ENCODE peak calls at places on chromosomes 4 and X, in seven cellular contexts. One of them, this sample, is unnamed.

GRCh38 chr4:7852568-7853185 is 87.0 kb downstream of the AFAP1 start:
- DNase-seq in ovary: no peak
- DNase-seq in fibroblast of the conjunctiva: no peak
- DNase-seq in aorta: no peak
- DNase-seq in stimulated activated naive CD4-positive, alpha-beta T cell treated with Interleukin-2 at 50 U/mL for 16 hours: peak; percentile 13
- DNase-seq in NCI-H2171: no peak
- DNase-seq in MV-4-11: no peak
- DNase-seq in this sample: no peak

GRCh38 chr4:136731025-136731424 is 801.3 kb downstream of the PCDH18 start:
- DNase-seq in aorta: no peak
- DNase-seq in fibroblast of the conjunctiva: no peak
- DNase-seq in stimulated activated naive CD4-positive, alpha-beta T cell treated with Interleukin-2 at 50 U/mL for 16 hours: no peak
- DNase-seq in ovary: no peak
- DNase-seq in MV-4-11: no peak
- DNase-seq in NCI-H2171: no peak
- DNase-seq in this sample: no peak

GRCh38 chr4:147006229-147006628 is 60.6 kb upstream of the TTC29 start:
- DNase-seq in NCI-H2171: no peak
- DNase-seq in ovary: no peak
- DNase-seq in fibroblast of the conjunctiva: no peak
- DNase-seq in aorta: no peak
- DNase-seq in stimulated activated naive CD4-positive, alpha-beta T cell treated with Interleukin-2 at 50 U/mL for 16 hours: no peak
- DNase-seq in MV-4-11: no peak
- DNase-seq in this sample: no peak

GRCh38 chrX:24423960-24424359 is 41.1 kb upstream of the PDK3 start:
- DNase-seq in aorta: no peak
- DNase-seq in NCI-H2171: no peak
- DNase-seq in stimulated activated naive CD4-positive, alpha-beta T cell treated with Interleukin-2 at 50 U/mL for 16 hours: no peak
- DNase-seq in MV-4-11: peak; percentile 3
- DNase-seq in ovary: no peak
- DNase-seq in fibroblast of the conjunctiva: no peak
- DNase-seq in this sample: no peak

GRCh38 chr4:13378973-13379759 is 105.0 kb downstream of the RAB28 start:
- DNase-seq in fibroblast of the conjunctiva: no peak
- DNase-seq in aorta: no peak
- DNase-seq in NCI-H2171: no peak
- DNase-seq in stimulated activated naive CD4-positive, alpha-beta T cell treated with Interleukin-2 at 50 U/mL for 16 hours: no peak
- DNase-seq in MV-4-11: peak; percentile 44
- DNase-seq in ovary: no peak
- DNase-seq in this sample: no peak

GRCh38 chr4:128517739-128518510 is 230.3 kb upstream of the PGRMC2 start:
- DNase-seq in MV-4-11: peak; percentile 99
- DNase-seq in ovary: peak; percentile 61
- DNase-seq in NCI-H2171: no peak
- DNase-seq in stimulated activated naive CD4-positive, alpha-beta T cell treated with Interleukin-2 at 50 U/mL for 16 hours: no peak
- DNase-seq in aorta: peak; percentile 84
- DNase-seq in fibroblast of the conjunctiva: peak; percentile 98
- DNase-seq in this sample: peak; percentile 11

GRCh38 chr4:123520376-123520775 is 123.8 kb downstream of the SPRY1 start:
- DNase-seq in MV-4-11: no peak
- DNase-seq in stimulated activated naive CD4-positive, alpha-beta T cell treated with Interleukin-2 at 50 U/mL for 16 hours: no peak
- DNase-seq in aorta: no peak
- DNase-seq in fibroblast of the conjunctiva: no peak
- DNase-seq in ovary: no peak
- DNase-seq in NCI-H2171: no peak
- DNase-seq in this sample: no peak

GRCh38 chrX:135383249-135383648 is 38.5 kb upstream of the SMIM10L2A start:
- DNase-seq in stimulated activated naive CD4-positive, alpha-beta T cell treated with Interleukin-2 at 50 U/mL for 16 hours: no peak
- DNase-seq in fibroblast of the conjunctiva: no peak
- DNase-seq in aorta: no peak
- DNase-seq in MV-4-11: no peak
- DNase-seq in NCI-H2171: no peak
- DNase-seq in ovary: no peak
- DNase-seq in this sample: no peak

GRCh38 chr4:11700751-11701226 is 272.1 kb upstream of the HS3ST1 start:
- DNase-seq in NCI-H2171: no peak
- DNase-seq in aorta: no peak
- DNase-seq in fibroblast of the conjunctiva: no peak
- DNase-seq in ovary: no peak
- DNase-seq in MV-4-11: no peak
- DNase-seq in stimulated activated naive CD4-positive, alpha-beta T cell treated with Interleukin-2 at 50 U/mL for 16 hours: no peak
- DNase-seq in this sample: no peak

GRCh38 chr4:177427097-177427665 is 15.1 kb downstream of the AGA start:
- DNase-seq in MV-4-11: peak; percentile 32
- DNase-seq in fibroblast of the conjunctiva: no peak
- DNase-seq in NCI-H2171: no peak
- DNase-seq in aorta: no peak
- DNase-seq in stimulated activated naive CD4-positive, alpha-beta T cell treated with Interleukin-2 at 50 U/mL for 16 hours: no peak
- DNase-seq in ovary: no peak
- DNase-seq in this sample: no peak

GRCh38 chr4:88286897-88287296 is 2.5 kb upstream of the PPM1K start:
- DNase-seq in stimulated activated naive CD4-positive, alpha-beta T cell treated with Interleukin-2 at 50 U/mL for 16 hours: no peak
- DNase-seq in NCI-H2171: no peak
- DNase-seq in MV-4-11: no peak
- DNase-seq in fibroblast of the conjunctiva: no peak
- DNase-seq in aorta: no peak
- DNase-seq in ovary: no peak
- DNase-seq in this sample: no peak

GRCh38 chrX:150688911-150689451 is 4.2 kb upstream of the MTMR1 start:
- DNase-seq in ovary: no peak
- DNase-seq in stimulated activated naive CD4-positive, alpha-beta T cell treated with Interleukin-2 at 50 U/mL for 16 hours: no peak
- DNase-seq in fibroblast of the conjunctiva: peak; percentile 67
- DNase-seq in MV-4-11: no peak
- DNase-seq in aorta: no peak
- DNase-seq in NCI-H2171: no peak
- DNase-seq in this sample: no peak

GRCh38 chr4:179595671-179596410 is 2153.6 kb upstream of the AGA start:
- DNase-seq in MV-4-11: peak; percentile 83
- DNase-seq in stimulated activated naive CD4-positive, alpha-beta T cell treated with Interleukin-2 at 50 U/mL for 16 hours: no peak
- DNase-seq in fibroblast of the conjunctiva: peak; percentile 4
- DNase-seq in aorta: no peak
- DNase-seq in NCI-H2171: no peak
- DNase-seq in ovary: no peak
- DNase-seq in this sample: no peak

GRCh38 chr4:112411781-112412281 is 104.1 kb downstream of the NEUROG2 start:
- DNase-seq in fibroblast of the conjunctiva: no peak
- DNase-seq in stimulated activated naive CD4-positive, alpha-beta T cell treated with Interleukin-2 at 50 U/mL for 16 hours: no peak
- DNase-seq in MV-4-11: no peak
- DNase-seq in NCI-H2171: no peak
- DNase-seq in aorta: no peak
- DNase-seq in ovary: no peak
- DNase-seq in this sample: no peak

GRCh38 chr4:142475663-142476062 is 370.4 kb downstream of the INPP4B start:
- DNase-seq in stimulated activated naive CD4-positive, alpha-beta T cell treated with Interleukin-2 at 50 U/mL for 16 hours: no peak
- DNase-seq in fibroblast of the conjunctiva: no peak
- DNase-seq in MV-4-11: no peak
- DNase-seq in aorta: no peak
- DNase-seq in ovary: no peak
- DNase-seq in NCI-H2171: no peak
- DNase-seq in this sample: no peak

GRCh38 chr4:15652191-15652590 is 3.0 kb downstream of the FBXL5 start:
- DNase-seq in NCI-H2171: no peak
- DNase-seq in fibroblast of the conjunctiva: no peak
- DNase-seq in ovary: no peak
- DNase-seq in stimulated activated naive CD4-positive, alpha-beta T cell treated with Interleukin-2 at 50 U/mL for 16 hours: no peak
- DNase-seq in MV-4-11: no peak
- DNase-seq in aorta: no peak
- DNase-seq in this sample: no peak

GRCh38 chrX:8864151-8864550 is 63.0 kb upstream of the FAM9A start:
- DNase-seq in ovary: no peak
- DNase-seq in fibroblast of the conjunctiva: no peak
- DNase-seq in aorta: no peak
- DNase-seq in NCI-H2171: no peak
- DNase-seq in stimulated activated naive CD4-positive, alpha-beta T cell treated with Interleukin-2 at 50 U/mL for 16 hours: no peak
- DNase-seq in MV-4-11: no peak
- DNase-seq in this sample: no peak

GRCh38 chr4:184536881-184537248 is 62.5 kb upstream of the IRF2 start:
- DNase-seq in stimulated activated naive CD4-positive, alpha-beta T cell treated with Interleukin-2 at 50 U/mL for 16 hours: no peak
- DNase-seq in MV-4-11: no peak
- DNase-seq in ovary: no peak
- DNase-seq in fibroblast of the conjunctiva: no peak
- DNase-seq in NCI-H2171: no peak
- DNase-seq in aorta: no peak
- DNase-seq in this sample: peak; percentile 33

GRCh38 chr4:148163011-148163410 is 279.2 kb downstream of the NR3C2 start:
- DNase-seq in aorta: no peak
- DNase-seq in ovary: no peak
- DNase-seq in fibroblast of the conjunctiva: no peak
- DNase-seq in stimulated activated naive CD4-positive, alpha-beta T cell treated with Interleukin-2 at 50 U/mL for 16 hours: no peak
- DNase-seq in MV-4-11: no peak
- DNase-seq in NCI-H2171: no peak
- DNase-seq in this sample: no peak

GRCh38 chrX:63430026-63430425 is 78.9 kb upstream of the SPIN4 start:
- DNase-seq in fibroblast of the conjunctiva: no peak
- DNase-seq in ovary: no peak
- DNase-seq in stimulated activated naive CD4-positive, alpha-beta T cell treated with Interleukin-2 at 50 U/mL for 16 hours: no peak
- DNase-seq in NCI-H2171: no peak
- DNase-seq in MV-4-11: no peak
- DNase-seq in aorta: no peak
- DNase-seq in this sample: no peak

GRCh38 chr4:8379771-8380170 is 60.8 kb downstream of the ACOX3 start:
- DNase-seq in fibroblast of the conjunctiva: no peak
- DNase-seq in ovary: no peak
- DNase-seq in stimulated activated naive CD4-positive, alpha-beta T cell treated with Interleukin-2 at 50 U/mL for 16 hours: no peak
- DNase-seq in aorta: no peak
- DNase-seq in NCI-H2171: no peak
- DNase-seq in MV-4-11: no peak
- DNase-seq in this sample: no peak

GRCh38 chr4:170047774-170048354 is 21.7 kb upstream of the MFAP3L start:
- DNase-seq in ovary: peak; percentile 36
- DNase-seq in aorta: no peak
- DNase-seq in NCI-H2171: peak; percentile 0
- DNase-seq in MV-4-11: peak; percentile 52
- DNase-seq in fibroblast of the conjunctiva: peak; percentile 60
- DNase-seq in stimulated activated naive CD4-positive, alpha-beta T cell treated with Interleukin-2 at 50 U/mL for 16 hours: peak; percentile 22
- DNase-seq in this sample: peak; percentile 50

GRCh38 chr4:147789596-147789995 is 57.7 kb downstream of the ARHGAP10 start:
- DNase-seq in fibroblast of the conjunctiva: no peak
- DNase-seq in MV-4-11: no peak
- DNase-seq in ovary: no peak
- DNase-seq in stimulated activated naive CD4-positive, alpha-beta T cell treated with Interleukin-2 at 50 U/mL for 16 hours: no peak
- DNase-seq in aorta: no peak
- DNase-seq in NCI-H2171: no peak
- DNase-seq in this sample: no peak

GRCh38 chrX:136147320-136147901 is at the start of gene FHL1:
- DNase-seq in aorta: peak; percentile 78
- DNase-seq in ovary: peak; percentile 75
- DNase-seq in fibroblast of the conjunctiva: no peak
- DNase-seq in stimulated activated naive CD4-positive, alpha-beta T cell treated with Interleukin-2 at 50 U/mL for 16 hours: peak; percentile 47
- DNase-seq in MV-4-11: no peak
- DNase-seq in NCI-H2171: peak; percentile 27
- DNase-seq in this sample: no peak

GRCh38 chr4:110643096-110643495 is 20.2 kb upstream of the PITX2 start:
- DNase-seq in MV-4-11: no peak
- DNase-seq in aorta: no peak
- DNase-seq in NCI-H2171: no peak
- DNase-seq in stimulated activated naive CD4-positive, alpha-beta T cell treated with Interleukin-2 at 50 U/mL for 16 hours: no peak
- DNase-seq in ovary: no peak
- DNase-seq in fibroblast of the conjunctiva: no peak
- DNase-seq in this sample: no peak

GRCh38 chr4:11149612-11150259 is 279.0 kb downstream of the HS3ST1 start:
- DNase-seq in aorta: no peak
- DNase-seq in stimulated activated naive CD4-positive, alpha-beta T cell treated with Interleukin-2 at 50 U/mL for 16 hours: no peak
- DNase-seq in fibroblast of the conjunctiva: no peak
- DNase-seq in ovary: no peak
- DNase-seq in MV-4-11: no peak
- DNase-seq in NCI-H2171: no peak
- DNase-seq in this sample: no peak

GRCh38 chr4:8160233-8160560 is 1.6 kb upstream of the ABLIM2 start:
- DNase-seq in aorta: peak; percentile 33
- DNase-seq in fibroblast of the conjunctiva: no peak
- DNase-seq in stimulated activated naive CD4-positive, alpha-beta T cell treated with Interleukin-2 at 50 U/mL for 16 hours: no peak
- DNase-seq in NCI-H2171: no peak
- DNase-seq in ovary: no peak
- DNase-seq in MV-4-11: no peak
- DNase-seq in this sample: no peak

GRCh38 chrX:110401142-110401541 is 42.5 kb downstream of the RTL9 start:
- DNase-seq in ovary: no peak
- DNase-seq in MV-4-11: peak; percentile 4
- DNase-seq in aorta: no peak
- DNase-seq in NCI-H2171: no peak
- DNase-seq in stimulated activated naive CD4-positive, alpha-beta T cell treated with Interleukin-2 at 50 U/mL for 16 hours: no peak
- DNase-seq in fibroblast of the conjunctiva: no peak
- DNase-seq in this sample: no peak

GRCh38 chrX:153456704-153457103 is 10.8 kb upstream of the TREX2 start:
- DNase-seq in fibroblast of the conjunctiva: no peak
- DNase-seq in NCI-H2171: no peak
- DNase-seq in MV-4-11: no peak
- DNase-seq in stimulated activated naive CD4-positive, alpha-beta T cell treated with Interleukin-2 at 50 U/mL for 16 hours: no peak
- DNase-seq in aorta: no peak
- DNase-seq in ovary: peak; percentile 15
- DNase-seq in this sample: no peak

GRCh38 chr4:1746265-1746691 is 25.0 kb downstream of the TACC3 start:
- DNase-seq in MV-4-11: peak; percentile 41
- DNase-seq in ovary: peak; percentile 63
- DNase-seq in stimulated activated naive CD4-positive, alpha-beta T cell treated with Interleukin-2 at 50 U/mL for 16 hours: peak; percentile 73
- DNase-seq in NCI-H2171: no peak
- DNase-seq in fibroblast of the conjunctiva: peak; percentile 31
- DNase-seq in aorta: peak; percentile 74
- DNase-seq in this sample: no peak

GRCh38 chr4:39514888-39515401 is 12.3 kb downstream of the UGDH start:
- DNase-seq in aorta: no peak
- DNase-seq in MV-4-11: no peak
- DNase-seq in fibroblast of the conjunctiva: no peak
- DNase-seq in stimulated activated naive CD4-positive, alpha-beta T cell treated with Interleukin-2 at 50 U/mL for 16 hours: no peak
- DNase-seq in NCI-H2171: no peak
- DNase-seq in ovary: peak; percentile 61
- DNase-seq in this sample: peak; percentile 95

GRCh38 chr4:114318309-114318708 is 280.3 kb upstream of the UGT8 start:
- DNase-seq in MV-4-11: no peak
- DNase-seq in aorta: no peak
- DNase-seq in ovary: no peak
- DNase-seq in stimulated activated naive CD4-positive, alpha-beta T cell treated with Interleukin-2 at 50 U/mL for 16 hours: no peak
- DNase-seq in fibroblast of the conjunctiva: no peak
- DNase-seq in NCI-H2171: no peak
- DNase-seq in this sample: peak; percentile 67

GRCh38 chr4:84596826-84597225 is 13.9 kb downstream of the CDS1 start:
- DNase-seq in aorta: no peak
- DNase-seq in MV-4-11: peak; percentile 32
- DNase-seq in NCI-H2171: no peak
- DNase-seq in stimulated activated naive CD4-positive, alpha-beta T cell treated with Interleukin-2 at 50 U/mL for 16 hours: no peak
- DNase-seq in ovary: no peak
- DNase-seq in fibroblast of the conjunctiva: no peak
- DNase-seq in this sample: no peak

GRCh38 chr4:17448689-17449088 is 63.2 kb downstream of the QDPR start:
- DNase-seq in MV-4-11: peak; percentile 82
- DNase-seq in aorta: no peak
- DNase-seq in NCI-H2171: no peak
- DNase-seq in fibroblast of the conjunctiva: peak; percentile 58
- DNase-seq in stimulated activated naive CD4-positive, alpha-beta T cell treated with Interleukin-2 at 50 U/mL for 16 hours: no peak
- DNase-seq in ovary: no peak
- DNase-seq in this sample: no peak

GRCh38 chrX:84187501-84188319 is at the start of gene RPS6KA6:
- DNase-seq in MV-4-11: no peak
- DNase-seq in fibroblast of the conjunctiva: no peak
- DNase-seq in ovary: peak; percentile 53
- DNase-seq in stimulated activated naive CD4-positive, alpha-beta T cell treated with Interleukin-2 at 50 U/mL for 16 hours: no peak
- DNase-seq in aorta: peak; percentile 48
- DNase-seq in NCI-H2171: no peak
- DNase-seq in this sample: no peak

GRCh38 chrX:17595456-17596035 is 141.7 kb upstream of the SCML1 start:
- DNase-seq in NCI-H2171: no peak
- DNase-seq in stimulated activated naive CD4-positive, alpha-beta T cell treated with Interleukin-2 at 50 U/mL for 16 hours: no peak
- DNase-seq in ovary: no peak
- DNase-seq in fibroblast of the conjunctiva: no peak
- DNase-seq in aorta: no peak
- DNase-seq in MV-4-11: peak; percentile 11
- DNase-seq in this sample: no peak

GRCh38 chrX:153763298-153763932 is 634 bp upstream of the PLXNB3 start:
- DNase-seq in stimulated activated naive CD4-positive, alpha-beta T cell treated with Interleukin-2 at 50 U/mL for 16 hours: no peak
- DNase-seq in NCI-H2171: no peak
- DNase-seq in aorta: peak; percentile 41
- DNase-seq in ovary: peak; percentile 28
- DNase-seq in fibroblast of the conjunctiva: no peak
- DNase-seq in MV-4-11: no peak
- DNase-seq in this sample: no peak